ENCODE peak calls at places on chromosome 19, in seven cellular contexts. T, S, P, W, H, I and C are unnamed samples.

GRCh38 chr19:19820774-19821315 is 705 bp downstream of the ZNF506 start:
- DNase-seq in T (no peak), S (no peak), P (no peak), W (no peak), H (peak), I (no peak), C (no peak)

GRCh38 chr19:4694211-4694987 is 24.3 kb upstream of the MYDGF start:
- DNase-seq in T (peak), S (no peak), P (peak), W (peak), H (peak), I (no peak), C (no peak)

GRCh38 chr19:1130801-1131717 is 27.3 kb downstream of the GPX4 start:
- DNase-seq in T (no peak), S (no peak), P (no peak), W (no peak), H (no peak), I (no peak), C (no peak)

GRCh38 chr19:45402469-45403070 is 2.3 kb downstream of the PPP1R13L start:
- DNase-seq in T (no peak), S (no peak), P (no peak), W (peak), H (no peak), I (no peak), C (peak)

GRCh38 chr19:40217027-40217810 is 965 bp downstream of the TTC9B start:
- DNase-seq in T (no peak), S (no peak), P (no peak), W (no peak), H (peak), I (peak), C (peak)

GRCh38 chr19:4197625-4198466 is 15.4 kb downstream of the ANKRD24 start:
- DNase-seq in T (no peak), S (no peak), P (no peak), W (no peak), H (no peak), I (no peak), C (no peak)

GRCh38 chr19:11233073-11233472 is 6.3 kb upstream of the ANGPTL8 start:
- DNase-seq in T (no peak), S (no peak), P (no peak), W (no peak), H (no peak), I (no peak), C (no peak)

GRCh38 chr19:56837004-56837403 is 3.5 kb downstream of the PEG3 start:
- DNase-seq in T (no peak), S (no peak), P (no peak), W (no peak), H (peak), I (peak), C (peak)

GRCh38 chr19:54444737-54445136 is 4.3 kb upstream of the LENG8 start:
- DNase-seq in T (no peak), S (no peak), P (no peak), W (no peak), H (no peak), I (no peak), C (no peak)

GRCh38 chr19:9913237-9914000 is 22.9 kb downstream of the OLFM2 start:
- DNase-seq in T (no peak), S (no peak), P (no peak), W (no peak), H (no peak), I (no peak), C (peak)

GRCh38 chr19:2517881-2518601 is 42.1 kb downstream of the GADD45B start:
- DNase-seq in T (no peak), S (no peak), P (no peak), W (no peak), H (no peak), I (no peak), C (no peak)

GRCh38 chr19:14091885-14092462 is 1.4 kb upstream of the SAMD1 start:
- DNase-seq in T (no peak), S (no peak), P (no peak), W (no peak), H (no peak), I (no peak), C (no peak)

GRCh38 chr19:4754248-4754647 is 30.6 kb upstream of the DPP9 start:
- DNase-seq in T (no peak), S (no peak), P (peak), W (no peak), H (no peak), I (no peak), C (no peak)

GRCh38 chr19:35717665-35718344 is at the start of gene KMT2B:
- DNase-seq in T (no peak), S (no peak), P (no peak), W (no peak), H (no peak), I (peak), C (no peak)

GRCh38 chr19:42421591-42422031 is 5.6 kb downstream of the LIPE start:
- DNase-seq in T (no peak), S (no peak), P (no peak), W (peak), H (no peak), I (no peak), C (peak)

GRCh38 chr19:10690351-10690781 is 10.9 kb upstream of the QTRT1 start:
- DNase-seq in T (peak), S (no peak), P (peak), W (peak), H (peak), I (no peak), C (no peak)

GRCh38 chr19:13060964-13061927 is 41.4 kb downstream of the LYL1 start:
- DNase-seq in T (no peak), S (no peak), P (peak), W (peak), H (peak), I (peak), C (peak)

GRCh38 chr19:38877781-38878574 is at the start of gene RINL:
- DNase-seq in T (no peak), S (no peak), P (no peak), W (no peak), H (no peak), I (peak), C (peak)

GRCh38 chr19:3075605-3076431 is 13.5 kb upstream of the TLE5 start:
- DNase-seq in T (no peak), S (no peak), P (no peak), W (peak), H (peak), I (peak), C (peak)

GRCh38 chr19:53980553-53981407 is 10.7 kb upstream of the CACNG6 start:
- DNase-seq in T (no peak), S (no peak), P (peak), W (peak), H (peak), I (no peak), C (no peak)

GRCh38 chr19:39778763-39779162 is at the start of gene LEUTX:
- DNase-seq in T (no peak), S (no peak), P (no peak), W (no peak), H (no peak), I (no peak), C (no peak)

GRCh38 chr19:43316591-43317319 is 36.7 kb upstream of the CD177 start:
- DNase-seq in T (no peak), S (no peak), P (peak), W (peak), H (peak), I (peak), C (no peak)

GRCh38 chr19:2034729-2035589 is 16.1 kb downstream of the MKNK2 start:
- DNase-seq in T (no peak), S (no peak), P (peak), W (peak), H (no peak), I (no peak), C (peak)

GRCh38 chr19:343451-343931 is 1.1 kb downstream of the MIER2 start:
- DNase-seq in T (no peak), S (no peak), P (no peak), W (peak), H (no peak), I (no peak), C (no peak)

GRCh38 chr19:18153555-18154134 is 682 bp downstream of the PIK3R2 start:
- DNase-seq in T (no peak), S (peak), P (no peak), W (no peak), H (no peak), I (no peak), C (no peak)

GRCh38 chr19:16087940-16088339 is 11.6 kb downstream of the TPM4 start:
- DNase-seq in T (no peak), S (peak), P (no peak), W (no peak), H (no peak), I (no peak), C (no peak)